ENCODE peak calls at places on chromosomes 6 and 20, in eight cellular contexts. K, L, T, W, X, I, P and U are unnamed samples.

GRCh38 chr6:148064406-148065134 is 278.1 kb upstream of the SASH1 start:
- DNase-seq in X (peak; percentile 89), W (no peak), P (no peak), T (no peak), K (no peak), I (peak; percentile 50), L (no peak), U (no peak)

GRCh38 chr6:136959471-136959891 is 37.4 kb downstream of the SLC35D3 start:
- DNase-seq in W (no peak), X (no peak), L (no peak), T (no peak), I (no peak), P (no peak), K (peak; percentile 83), U (no peak)

GRCh38 chr6:26205625-26206574 is 118.7 kb downstream of the HFE start:
- DNase-seq in W (no peak), P (no peak), I (peak; percentile 87), L (no peak), T (no peak), X (peak; percentile 94), K (no peak), U (no peak)

GRCh38 chr20:51525241-51526104 is 17.0 kb downstream of the NFATC2 start:
- DNase-seq in W (no peak), K (peak; percentile 30), T (no peak), L (no peak), P (peak; percentile 40), I (no peak), X (peak; percentile 28), U (no peak)

GRCh38 chr6:56911847-56912246 is 43.1 kb upstream of the BEND6 start:
- DNase-seq in P (no peak), T (no peak), X (peak; percentile 87), W (no peak), I (peak; percentile 66), L (no peak), K (no peak), U (no peak)

GRCh38 chr20:36093025-36093803 is 61.3 kb upstream of the EPB41L1 start:
- DNase-seq in L (peak; percentile 22), T (peak; percentile 58), X (peak; percentile 55), W (no peak), I (peak; percentile 68), P (peak; percentile 47), K (peak; percentile 73), U (peak; percentile 91)

GRCh38 chr6:20802596-20802995 is 268.3 kb downstream of the CDKAL1 start:
- DNase-seq in L (no peak), P (no peak), X (peak; percentile 47), W (no peak), I (no peak), K (no peak), T (no peak), U (no peak)

GRCh38 chr20:61185841-61186601 is 66.0 kb upstream of the CDH4 start:
- DNase-seq in L (no peak), X (peak; percentile 98), T (no peak), W (no peak), K (no peak), P (no peak), I (peak; percentile 76), U (peak; percentile 25)

DNA sequence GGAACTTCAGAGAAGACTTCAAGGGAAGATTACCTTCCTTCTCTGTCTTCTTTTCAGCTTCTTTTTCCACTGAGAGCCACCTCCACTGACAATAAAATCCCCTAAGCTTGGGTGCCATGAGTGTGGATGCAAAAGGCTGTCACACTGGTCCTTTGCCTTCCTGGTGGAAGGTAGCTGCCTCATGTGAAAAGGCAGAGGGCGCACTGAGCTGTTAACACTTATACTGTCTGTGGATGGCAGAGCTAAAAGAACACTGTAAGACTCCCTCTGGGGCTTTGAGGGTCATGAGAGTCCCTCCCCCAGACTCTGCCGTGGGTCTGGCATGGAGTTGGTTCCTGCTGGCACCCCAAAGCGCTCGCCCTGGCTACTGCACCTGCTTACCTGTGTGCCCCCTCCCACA is 536.7 kb upstream of the IMPG1 start:
- DNase-seq in W (no peak), K (no peak), T (no peak), X (no peak), P (no peak), L (no peak), I (no peak), U (no peak)
- TF ChIP-seq CTCF in W (no peak), K (no peak), T (no peak), X (no peak), P (no peak), L (no peak), I (no peak), U (no peak)

DNA sequence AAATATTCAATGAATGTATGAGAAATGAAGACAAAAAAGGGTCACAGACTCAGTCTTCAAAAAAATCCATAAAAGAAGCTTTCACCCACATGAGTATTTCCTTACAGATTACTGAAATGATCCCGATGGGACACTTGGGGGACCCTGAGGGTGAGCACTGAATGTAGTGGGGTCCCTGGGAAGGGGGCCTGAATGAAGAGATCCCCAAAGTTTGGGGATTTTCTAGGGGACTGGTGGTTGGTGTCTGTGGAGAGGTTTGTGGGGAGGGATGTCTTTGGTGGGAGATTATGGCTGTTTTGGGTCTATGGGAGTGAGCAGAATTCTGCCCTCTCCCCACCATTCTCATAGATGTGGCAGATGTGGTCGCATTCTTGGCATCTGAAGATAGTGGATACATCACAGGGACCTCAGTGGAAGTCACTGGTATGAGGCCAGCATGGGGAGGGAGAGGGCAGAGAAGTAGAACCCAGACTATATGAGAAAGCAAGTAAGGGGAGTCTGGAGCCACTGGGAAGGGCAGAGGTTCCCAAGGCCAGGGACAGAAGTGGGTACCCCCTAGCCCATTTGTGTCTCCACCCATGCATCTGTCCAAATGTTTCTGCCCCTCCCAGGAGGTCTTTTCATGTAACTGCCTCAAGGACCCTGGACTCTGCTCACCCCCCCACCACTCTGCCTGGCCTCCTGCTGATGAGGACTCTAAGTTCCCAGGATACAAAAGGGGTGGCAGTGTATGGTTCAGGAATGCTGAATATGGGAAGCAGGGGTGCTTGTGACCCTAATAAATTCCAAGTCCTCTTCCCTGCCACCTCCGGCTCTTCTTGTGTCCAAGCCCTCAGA is 1.8 kb downstream of the HSD17B8 start:
- DNase-seq in P (no peak), L (no peak), W (no peak), K (no peak), T (no peak), I (no peak), X (peak; percentile 42), U (peak; percentile 72)
- H3K4me3 ChIP-seq in P (no peak overlapping the region), L (no peak overlapping the region), W (no peak overlapping the region), K (no peak overlapping the region), T (no peak overlapping the region), I (no peak overlapping the region), X (no peak overlapping the region), U (no peak overlapping the region)

GRCh38 chr6:143540192-143540591 is 28.7 kb upstream of the FUCA2 start:
- DNase-seq in I (no peak), P (no peak), L (no peak), T (no peak), X (no peak), K (no peak), W (no peak), U (no peak)

GRCh38 chr6:143538374-143538773 is 26.9 kb upstream of the FUCA2 start:
- DNase-seq in K (no peak), X (no peak), L (no peak), W (no peak), I (no peak), T (no peak), P (no peak), U (no peak)

GRCh38 chr6:143536866-143537691 is 25.6 kb upstream of the FUCA2 start:
- DNase-seq in K (peak; percentile 84), I (peak; percentile 50), W (peak; percentile 16), P (peak; percentile 47), T (peak; percentile 60), X (peak; percentile 54), L (no peak), U (peak; percentile 91)

GRCh38 chr6:143539106-143539505 is 27.6 kb upstream of the FUCA2 start:
- DNase-seq in P (no peak), K (no peak), W (no peak), X (no peak), T (no peak), I (no peak), L (no peak), U (no peak)

DNA sequence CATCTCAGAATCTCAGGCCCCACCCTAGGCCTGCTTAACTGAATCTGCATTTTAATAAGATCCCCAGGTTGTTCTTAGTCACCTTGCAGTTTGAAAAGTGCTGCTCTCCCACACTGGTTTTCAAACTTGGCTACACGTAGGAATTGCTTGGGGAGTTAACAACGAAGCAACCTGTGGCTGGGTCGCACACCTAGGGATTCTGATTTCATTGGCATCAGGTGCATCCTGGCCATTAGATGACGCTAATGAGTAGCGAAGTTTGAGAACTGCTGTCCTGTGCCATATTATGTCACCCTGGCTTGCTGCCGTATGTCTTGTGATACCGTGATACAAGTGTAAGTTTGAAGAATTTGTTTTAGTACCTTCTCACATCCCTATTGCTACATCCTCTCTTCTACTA is 28.2 kb upstream of the FUCA2 start:
- DNase-seq in L (no peak), K (no peak), P (no peak), X (no peak), T (no peak), W (no peak), I (no peak), U (no peak)
- TF ChIP-seq CTCF in L (no peak), K (no peak), P (no peak), X (no peak), T (no peak), W (no peak), I (no peak), U (no peak)

GRCh38 chr20:47351643-47352331 is 4.7 kb downstream of the ZMYND8 start:
- DNase-seq in I (no peak), P (no peak), K (no peak), T (no peak), L (no peak), X (peak; percentile 51), W (no peak), U (no peak)

GRCh38 chr20:47353224-47353696 is 3.2 kb downstream of the ZMYND8 start:
- DNase-seq in L (no peak), I (no peak), P (no peak), T (no peak), X (no peak), W (no peak), K (no peak), U (no peak)

GRCh38 chr20:47353697-47354387 is 2.7 kb downstream of the ZMYND8 start:
- DNase-seq in I (peak; percentile 85), L (no peak), W (no peak), P (no peak), X (peak; percentile 63), T (no peak), K (no peak), U (no peak)

GRCh38 chr20:47350691-47351545 is 5.6 kb downstream of the ZMYND8 start:
- DNase-seq in K (no peak), T (no peak), X (no peak), L (no peak), I (no peak), W (no peak), P (no peak), U (no peak)

DNA sequence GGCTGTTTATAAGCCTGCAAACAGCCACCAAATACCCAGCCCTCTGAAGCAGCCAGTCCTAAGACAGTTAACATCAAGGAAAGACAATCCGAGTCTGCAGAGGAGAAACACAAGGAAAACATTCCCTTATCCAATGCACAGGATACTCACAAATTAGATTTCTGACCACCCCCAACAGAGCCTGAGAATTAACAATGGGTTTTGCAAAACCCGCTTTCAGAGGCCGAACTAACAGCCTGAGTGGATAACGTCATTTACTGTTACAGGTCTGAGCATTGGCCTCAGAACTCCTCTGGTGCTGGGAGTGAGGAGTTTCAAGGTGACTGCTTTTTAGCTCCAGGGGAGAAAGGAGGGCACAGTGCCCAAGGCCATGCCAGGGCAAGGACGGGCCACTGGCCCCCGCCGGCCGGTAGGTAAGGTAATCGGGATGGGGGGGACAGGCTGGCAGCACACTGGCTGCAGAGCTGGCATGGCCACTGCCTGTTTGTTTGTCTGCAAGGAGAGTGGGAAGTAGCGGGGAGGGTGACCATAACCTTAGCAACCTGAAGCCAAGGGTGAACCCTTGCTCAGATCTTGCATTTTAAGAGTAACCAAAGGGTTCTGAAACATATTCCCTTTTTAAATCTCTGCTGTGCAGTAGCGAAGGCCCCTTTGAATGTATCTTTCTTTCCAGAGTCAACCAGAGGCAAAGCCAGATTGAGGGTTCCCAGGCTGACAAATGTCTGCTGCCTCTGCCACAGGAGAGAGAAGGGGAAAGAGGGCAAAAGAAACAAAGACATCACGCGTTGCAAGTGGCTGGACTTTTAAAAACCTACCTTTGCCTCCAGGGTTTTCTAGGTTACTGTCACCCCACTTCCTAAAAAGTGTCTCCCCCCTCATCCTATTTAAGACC is 3.9 kb downstream of the ZMYND8 start:
- DNase-seq in W (peak; percentile 62), L (no peak), X (peak; percentile 70), K (peak; percentile 38), P (peak; percentile 51), T (peak; percentile 59), I (peak; percentile 67), U (no peak)
- H3K4me3 ChIP-seq in W (peak overlapping the region; percentile 37), L (peak overlapping the region; percentile 27), X (peak overlapping the region; percentile 78), K (peak overlapping the region; percentile 8), P (peak overlapping the region; percentile 28), T (peak overlapping the region; percentile 55), I (peak overlapping the region; percentile 56), U (no peak overlapping the region)